ENCODE peak calls at places on chromosome 10, in six cellular contexts. F is EH, S is coronary artery, J is cerebellar cortex, U is Right ventricle myocardium superior, L is esophagus squamous epithelium. I is an unnamed sample.

GRCh38 chr10:7915923-7916322 is 97.6 kb downstream of the TAF3 start:
- DNase-seq in F (peak), S (no peak), J (no peak), U (no peak), L (no peak), I (no peak)

GRCh38 chr10:58436071-58436470 is 50.9 kb downstream of the TFAM start:
- DNase-seq in F (peak), S (no peak), J (no peak), U (no peak), L (no peak), I (no peak)

GRCh38 chr10:21499910-21500577 is 25.4 kb downstream of the SKIDA1 start:
- DNase-seq in F (no peak), S (no peak), J (no peak), U (no peak), L (no peak), I (peak)

GRCh38 chr10:132076578-132077081 is 10.9 kb downstream of the JAKMIP3 start:
- DNase-seq in F (no peak), S (peak), J (no peak), U (no peak), L (no peak), I (no peak)

GRCh38 chr10:90602815-90603600 is 254.8 kb downstream of the HTR7 start:
- DNase-seq in F (peak), S (no peak), J (no peak), U (no peak), L (no peak), I (no peak)

GRCh38 chr10:100970076-100970913 is 991 bp downstream of the SEMA4G start:
- DNase-seq in F (no peak), S (no peak), J (peak), U (no peak), L (no peak), I (peak)

GRCh38 chr10:32151876-32152275 is 95.7 kb upstream of the KIF5B start:
- DNase-seq in F (no peak), S (no peak), J (no peak), U (no peak), L (no peak), I (no peak)

GRCh38 chr10:12073526-12073925 is 4.8 kb downstream of the DHTKD1 start:
- DNase-seq in F (peak), S (no peak), J (no peak), U (no peak), L (no peak), I (no peak)

GRCh38 chr10:49395741-49396665 is at the start of gene DRGX:
- DNase-seq in F (no peak), S (peak), J (no peak), U (no peak), L (no peak), I (no peak)

GRCh38 chr10:116787893-116788665 is 45.7 kb upstream of the HSPA12A start:
- DNase-seq in F (peak), S (no peak), J (peak), U (peak), L (no peak), I (peak)

GRCh38 chr10:24701447-24701846 is 22.2 kb downstream of the ARHGAP21 start:
- DNase-seq in F (peak), S (no peak), J (no peak), U (no peak), L (no peak), I (no peak)

GRCh38 chr10:75347211-75347610 is 54.4 kb downstream of the ZNF503 start:
- DNase-seq in F (no peak), S (no peak), J (no peak), U (no peak), L (no peak), I (no peak)

GRCh38 chr10:73495226-73495883 is 469 bp downstream of the PPP3CB start:
- DNase-seq in F (peak), S (peak), J (peak), U (peak), L (peak), I (peak)

I was measured in iPS-NIHi11.